ENCODE peak calls at places on chromosome 9, in four cellular contexts. One of them, this sample, is unnamed.

GRCh38 chr9:77019810-77020437 is 469 bp downstream of the FOXB2 start:
- DNase-seq in hepatic stellate cell: no peak
- DNase-seq in naive thymus-derived CD8-positive, alpha-beta T cell: no peak
- DNase-seq in NCI-H1048: no peak
- DNase-seq in this sample: no peak

GRCh38 chr9:126376903-126377342 is 50.3 kb downstream of the MVB12B start:
- DNase-seq in hepatic stellate cell: no peak
- DNase-seq in naive thymus-derived CD8-positive, alpha-beta T cell: no peak
- DNase-seq in NCI-H1048: no peak
- DNase-seq in this sample: no peak

GRCh38 chr9:94919376-94920098 is 193.0 kb downstream of the AOPEP start:
- DNase-seq in hepatic stellate cell: no peak
- DNase-seq in naive thymus-derived CD8-positive, alpha-beta T cell: no peak
- DNase-seq in NCI-H1048: no peak
- DNase-seq in this sample: no peak

GRCh38 chr9:128909859-128910258 is 10.9 kb upstream of the PHYHD1 start:
- DNase-seq in hepatic stellate cell: no peak
- DNase-seq in naive thymus-derived CD8-positive, alpha-beta T cell: no peak
- DNase-seq in NCI-H1048: no peak
- DNase-seq in this sample: no peak

GRCh38 chr9:96027271-96028131 is 152.0 kb downstream of the ERCC6L2 start:
- DNase-seq in hepatic stellate cell: peak; percentile 60
- DNase-seq in naive thymus-derived CD8-positive, alpha-beta T cell: no peak
- DNase-seq in NCI-H1048: no peak
- DNase-seq in this sample: no peak

GRCh38 chr9:128735373-128735772 is 11.4 kb upstream of the ZDHHC12 start:
- DNase-seq in hepatic stellate cell: no peak
- DNase-seq in naive thymus-derived CD8-positive, alpha-beta T cell: no peak
- DNase-seq in NCI-H1048: no peak
- DNase-seq in this sample: no peak

GRCh38 chr9:35608221-35608620 is 3.2 kb downstream of the TESK1 start:
- DNase-seq in hepatic stellate cell: no peak
- DNase-seq in naive thymus-derived CD8-positive, alpha-beta T cell: no peak
- DNase-seq in NCI-H1048: no peak
- DNase-seq in this sample: no peak

GRCh38 chr9:133130721-133131244 is 9.7 kb upstream of the RALGDS start:
- DNase-seq in hepatic stellate cell: no peak
- DNase-seq in naive thymus-derived CD8-positive, alpha-beta T cell: peak; percentile 68
- DNase-seq in NCI-H1048: no peak
- DNase-seq in this sample: peak; percentile 84

GRCh38 chr9:1722404-1722803 is 292.7 kb upstream of the SMARCA2 start:
- DNase-seq in hepatic stellate cell: no peak
- DNase-seq in naive thymus-derived CD8-positive, alpha-beta T cell: no peak
- DNase-seq in NCI-H1048: peak; percentile 46
- DNase-seq in this sample: peak; percentile 14

GRCh38 chr9:20506631-20507030 is 115.7 kb downstream of the MLLT3 start:
- DNase-seq in hepatic stellate cell: no peak
- DNase-seq in naive thymus-derived CD8-positive, alpha-beta T cell: no peak
- DNase-seq in NCI-H1048: no peak
- DNase-seq in this sample: no peak

GRCh38 chr9:136294437-136294836 is 9.5 kb downstream of the CCDC187 start:
- DNase-seq in hepatic stellate cell: no peak
- DNase-seq in naive thymus-derived CD8-positive, alpha-beta T cell: no peak
- DNase-seq in NCI-H1048: no peak
- DNase-seq in this sample: no peak

GRCh38 chr9:15882883-15883282 is 330.0 kb downstream of the CCDC171 start:
- DNase-seq in hepatic stellate cell: no peak
- DNase-seq in naive thymus-derived CD8-positive, alpha-beta T cell: no peak
- DNase-seq in NCI-H1048: no peak
- DNase-seq in this sample: no peak

This sample was measured in mucosa of descending colon.